ENCODE peak calls at places on chromosomes 11 and 22, in seven cellular contexts. One of them, this sample, is unnamed.

GRCh38 chr11:103047837-103048236 is 44.1 kb downstream of the DCUN1D5 start:
- DNase-seq in lung: no peak
- DNase-seq in AG04449: no peak
- DNase-seq in progenitor cell of endocrine pancreas: no peak
- DNase-seq in brain microvascular endothelial cell: no peak
- DNase-seq in WTC11: no peak
- DNase-seq in cardiac muscle cell: no peak
- DNase-seq in this sample: no peak

GRCh38 chr22:34781676-34782075 is 284.3 kb upstream of the ISX start:
- DNase-seq in brain microvascular endothelial cell: no peak
- DNase-seq in progenitor cell of endocrine pancreas: no peak
- DNase-seq in cardiac muscle cell: no peak
- DNase-seq in lung: no peak
- DNase-seq in AG04449: no peak
- DNase-seq in WTC11: no peak
- DNase-seq in this sample: no peak

GRCh38 chr11:117281159-117281558 is 10.0 kb upstream of the BACE1-AS start:
- DNase-seq in cardiac muscle cell: peak; percentile 98
- DNase-seq in progenitor cell of endocrine pancreas: no peak
- DNase-seq in brain microvascular endothelial cell: peak; percentile 91
- DNase-seq in lung: no peak
- DNase-seq in AG04449: peak; percentile 90
- DNase-seq in WTC11: no peak
- DNase-seq in this sample: no peak

GRCh38 chr11:66119348-66120133 is 49.5 kb downstream of the PACS1 start:
- DNase-seq in AG04449: peak; percentile 63
- DNase-seq in lung: no peak
- DNase-seq in progenitor cell of endocrine pancreas: no peak
- DNase-seq in WTC11: no peak
- DNase-seq in cardiac muscle cell: peak; percentile 92
- DNase-seq in brain microvascular endothelial cell: peak; percentile 98
- DNase-seq in this sample: no peak

GRCh38 chr11:115488945-115489344 is 15.3 kb downstream of the CADM1 start:
- DNase-seq in progenitor cell of endocrine pancreas: no peak
- DNase-seq in cardiac muscle cell: no peak
- DNase-seq in AG04449: peak; percentile 81
- DNase-seq in brain microvascular endothelial cell: peak; percentile 1
- DNase-seq in lung: no peak
- DNase-seq in WTC11: no peak
- DNase-seq in this sample: no peak

GRCh38 chr11:134532921-134533421 is 120.9 kb upstream of the B3GAT1 start:
- DNase-seq in lung: no peak
- DNase-seq in cardiac muscle cell: no peak
- DNase-seq in progenitor cell of endocrine pancreas: no peak
- DNase-seq in brain microvascular endothelial cell: no peak
- DNase-seq in AG04449: no peak
- DNase-seq in WTC11: no peak
- DNase-seq in this sample: peak; percentile 16

GRCh38 chr11:14312736-14313438 is 46.1 kb downstream of the RRAS2 start:
- DNase-seq in cardiac muscle cell: no peak
- DNase-seq in WTC11: no peak
- DNase-seq in progenitor cell of endocrine pancreas: no peak
- DNase-seq in lung: no peak
- DNase-seq in AG04449: peak; percentile 66
- DNase-seq in brain microvascular endothelial cell: peak; percentile 25
- DNase-seq in this sample: no peak

GRCh38 chr11:44404323-44404705 is 94.4 kb upstream of the ALX4 start:
- DNase-seq in AG04449: no peak
- DNase-seq in brain microvascular endothelial cell: no peak
- DNase-seq in WTC11: no peak
- DNase-seq in lung: no peak
- DNase-seq in cardiac muscle cell: no peak
- DNase-seq in progenitor cell of endocrine pancreas: no peak
- DNase-seq in this sample: no peak

GRCh38 chr22:35587447-35587870 is 29.7 kb downstream of the MB start:
- DNase-seq in cardiac muscle cell: no peak
- DNase-seq in WTC11: no peak
- DNase-seq in brain microvascular endothelial cell: no peak
- DNase-seq in lung: peak; percentile 81
- DNase-seq in AG04449: no peak
- DNase-seq in progenitor cell of endocrine pancreas: no peak
- DNase-seq in this sample: no peak

GRCh38 chr11:28343304-28344233 is 235.4 kb downstream of the METTL15 start:
- DNase-seq in progenitor cell of endocrine pancreas: no peak
- DNase-seq in WTC11: no peak
- DNase-seq in lung: no peak
- DNase-seq in AG04449: peak; percentile 42
- DNase-seq in brain microvascular endothelial cell: peak; percentile 80
- DNase-seq in cardiac muscle cell: peak; percentile 82
- DNase-seq in this sample: no peak

GRCh38 chr11:68804786-68805185 is 36.9 kb downstream of the CPT1A start:
- DNase-seq in AG04449: no peak
- DNase-seq in brain microvascular endothelial cell: no peak
- DNase-seq in cardiac muscle cell: no peak
- DNase-seq in progenitor cell of endocrine pancreas: no peak
- DNase-seq in WTC11: peak; percentile 35
- DNase-seq in lung: no peak
- DNase-seq in this sample: no peak

GRCh38 chr11:116927163-116927772 is 89.8 kb upstream of the APOA1 start:
- DNase-seq in cardiac muscle cell: no peak
- DNase-seq in lung: no peak
- DNase-seq in WTC11: no peak
- DNase-seq in AG04449: no peak
- DNase-seq in brain microvascular endothelial cell: peak; percentile 12
- DNase-seq in progenitor cell of endocrine pancreas: no peak
- DNase-seq in this sample: peak; percentile 22

GRCh38 chr11:64850979-64851567 is 6.6 kb upstream of the CDC42BPG start:
- DNase-seq in progenitor cell of endocrine pancreas: no peak
- DNase-seq in cardiac muscle cell: no peak
- DNase-seq in WTC11: peak; percentile 58
- DNase-seq in lung: no peak
- DNase-seq in AG04449: no peak
- DNase-seq in brain microvascular endothelial cell: no peak
- DNase-seq in this sample: no peak
- TF ChIP-seq CTCF in progenitor cell of endocrine pancreas: no peak
- TF ChIP-seq CTCF in cardiac muscle cell: no peak
- TF ChIP-seq CTCF in WTC11: no peak
- TF ChIP-seq CTCF in lung: no peak
- TF ChIP-seq CTCF in AG04449: no peak
- TF ChIP-seq CTCF in brain microvascular endothelial cell: peak; percentile 27
- TF ChIP-seq CTCF in this sample: no peak

DNA sequence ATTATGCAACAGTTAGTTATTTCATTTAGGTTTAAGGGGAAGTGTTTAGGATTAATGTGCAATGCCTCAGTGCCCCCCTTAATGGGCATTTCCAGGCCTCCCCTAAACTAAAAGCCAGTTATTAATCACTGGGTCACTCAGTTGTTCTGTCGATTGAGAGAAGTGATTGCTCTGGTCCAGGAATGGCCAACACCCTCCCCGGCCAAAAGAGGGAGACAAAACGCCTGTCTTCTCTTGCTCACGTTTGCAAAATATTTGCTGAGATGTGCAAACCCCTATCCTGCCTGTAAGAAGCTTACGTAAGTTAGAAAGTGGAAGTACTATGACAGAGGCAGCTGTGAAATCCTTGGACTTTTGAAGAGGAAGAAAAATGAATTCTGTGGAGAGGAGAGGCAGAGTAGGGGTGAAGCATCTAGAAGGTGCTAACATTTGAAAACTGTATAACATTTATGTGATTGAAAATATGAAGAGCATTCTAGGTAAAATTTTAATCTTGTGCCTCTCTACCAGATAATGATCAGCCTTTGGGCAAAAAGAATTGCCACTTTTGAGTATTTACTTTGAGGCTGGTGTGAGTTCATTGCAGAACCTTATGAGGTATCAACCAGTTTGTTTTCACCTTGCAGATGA is 37.7 kb downstream of the NTM start:
- DNase-seq in cardiac muscle cell: peak; percentile 60
- DNase-seq in lung: peak; percentile 36
- DNase-seq in WTC11: peak; percentile 55
- DNase-seq in progenitor cell of endocrine pancreas: no peak
- DNase-seq in AG04449: no peak
- DNase-seq in brain microvascular endothelial cell: peak; percentile 36
- DNase-seq in this sample: peak; percentile 64
- TF ChIP-seq CTCF in cardiac muscle cell: peak; percentile 57
- TF ChIP-seq CTCF in lung: no peak
- TF ChIP-seq CTCF in WTC11: peak; percentile 24
- TF ChIP-seq CTCF in progenitor cell of endocrine pancreas: peak; percentile 59
- TF ChIP-seq CTCF in AG04449: peak; percentile 48
- TF ChIP-seq CTCF in brain microvascular endothelial cell: peak; percentile 78
- TF ChIP-seq CTCF in this sample: peak; percentile 52

GRCh38 chr11:96001037-96001436 is 77.1 kb upstream of the MTMR2 start:
- DNase-seq in lung: peak; percentile 66
- DNase-seq in WTC11: no peak
- DNase-seq in brain microvascular endothelial cell: no peak
- DNase-seq in AG04449: no peak
- DNase-seq in progenitor cell of endocrine pancreas: no peak
- DNase-seq in cardiac muscle cell: peak; percentile 94
- DNase-seq in this sample: no peak
- TF ChIP-seq CTCF in lung: no peak
- TF ChIP-seq CTCF in WTC11: no peak
- TF ChIP-seq CTCF in brain microvascular endothelial cell: no peak
- TF ChIP-seq CTCF in AG04449: no peak
- TF ChIP-seq CTCF in progenitor cell of endocrine pancreas: no peak
- TF ChIP-seq CTCF in cardiac muscle cell: no peak
- TF ChIP-seq CTCF in this sample: no peak

DNA sequence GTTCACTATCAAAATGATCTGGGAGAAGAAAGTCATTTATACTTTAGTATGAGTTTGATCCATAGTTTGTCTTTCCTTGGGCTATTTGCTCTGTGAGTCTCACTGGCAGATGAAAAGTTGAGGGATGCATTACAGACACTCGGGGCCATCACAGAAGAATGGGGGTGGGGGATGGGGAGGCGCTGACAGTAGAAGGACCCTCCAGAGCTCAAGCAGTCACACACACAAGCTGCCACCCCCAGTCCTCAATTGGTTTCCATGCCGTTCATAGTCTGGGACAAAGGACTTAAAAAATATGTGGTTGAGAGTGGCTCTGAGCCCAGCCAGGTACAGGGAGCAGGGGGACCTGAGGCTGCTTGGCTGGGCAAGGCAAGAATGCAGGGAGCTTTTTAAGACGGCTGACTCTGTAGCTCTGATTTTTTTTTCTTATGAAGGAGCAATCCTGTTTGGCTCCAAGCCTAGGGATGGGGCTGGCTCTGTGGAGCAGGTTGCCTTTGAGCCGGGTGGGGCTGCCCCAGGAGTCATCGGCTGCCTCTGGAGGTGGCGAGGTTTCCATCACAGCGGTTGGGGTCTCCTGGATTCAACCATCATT is 13.3 kb upstream of the ANO1 start:
- DNase-seq in cardiac muscle cell: no peak
- DNase-seq in brain microvascular endothelial cell: no peak
- DNase-seq in lung: no peak
- DNase-seq in progenitor cell of endocrine pancreas: no peak
- DNase-seq in AG04449: no peak
- DNase-seq in WTC11: no peak
- DNase-seq in this sample: no peak
- TF ChIP-seq CTCF in cardiac muscle cell: no peak
- TF ChIP-seq CTCF in brain microvascular endothelial cell: no peak
- TF ChIP-seq CTCF in lung: no peak
- TF ChIP-seq CTCF in progenitor cell of endocrine pancreas: no peak
- TF ChIP-seq CTCF in AG04449: no peak
- TF ChIP-seq CTCF in WTC11: no peak
- TF ChIP-seq CTCF in this sample: no peak

DNA sequence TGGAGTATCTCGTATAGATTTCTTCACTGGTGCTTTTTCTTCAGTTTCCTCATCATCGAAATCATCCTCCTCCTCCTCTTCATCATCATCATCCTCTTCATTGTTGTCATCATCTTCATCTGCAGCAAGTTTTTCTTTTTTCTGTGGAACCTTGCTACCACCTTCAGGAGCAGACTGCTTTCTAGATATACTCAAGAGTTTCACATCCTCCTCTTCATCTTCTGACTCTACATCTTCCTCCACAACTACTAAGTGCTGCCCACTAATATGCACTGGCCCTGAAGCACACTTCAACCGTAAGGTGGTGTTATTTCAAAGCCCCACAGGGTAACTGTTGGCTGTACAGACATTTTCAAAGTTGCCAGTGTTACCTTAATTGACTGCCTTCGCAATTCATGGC is 17.1 kb downstream of the OR2AT4 start:
- DNase-seq in WTC11: no peak
- DNase-seq in AG04449: no peak
- DNase-seq in brain microvascular endothelial cell: no peak
- DNase-seq in cardiac muscle cell: no peak
- DNase-seq in progenitor cell of endocrine pancreas: no peak
- DNase-seq in lung: no peak
- DNase-seq in this sample: no peak
- TF ChIP-seq CTCF in WTC11: no peak
- TF ChIP-seq CTCF in AG04449: no peak
- TF ChIP-seq CTCF in brain microvascular endothelial cell: no peak
- TF ChIP-seq CTCF in cardiac muscle cell: no peak
- TF ChIP-seq CTCF in progenitor cell of endocrine pancreas: no peak
- TF ChIP-seq CTCF in lung: no peak
- TF ChIP-seq CTCF in this sample: no peak

DNA sequence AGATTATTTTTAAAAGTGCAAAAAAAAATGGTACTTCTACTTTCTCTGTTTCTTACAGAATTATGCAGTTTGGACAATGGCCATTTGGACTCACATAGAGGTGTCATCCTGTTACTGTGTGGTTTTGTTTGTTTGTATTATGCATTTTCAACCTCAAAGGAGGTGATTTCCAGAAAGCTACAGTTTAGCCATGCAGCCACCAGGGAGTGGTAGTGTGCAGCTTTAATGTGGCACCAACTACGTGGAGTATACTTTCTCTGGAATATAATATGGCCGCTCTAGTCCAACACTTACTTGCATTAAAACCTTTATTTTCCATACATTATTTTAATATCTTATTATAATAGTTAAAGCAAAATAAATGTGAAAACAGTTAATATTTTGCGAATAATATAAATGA is 469.9 kb upstream of the KIRREL3 start:
- DNase-seq in cardiac muscle cell: no peak
- DNase-seq in WTC11: peak; percentile 47
- DNase-seq in lung: no peak
- DNase-seq in progenitor cell of endocrine pancreas: no peak
- DNase-seq in AG04449: no peak
- DNase-seq in brain microvascular endothelial cell: no peak
- DNase-seq in this sample: peak; percentile 60
- TF ChIP-seq CTCF in cardiac muscle cell: no peak
- TF ChIP-seq CTCF in WTC11: no peak
- TF ChIP-seq CTCF in lung: no peak
- TF ChIP-seq CTCF in progenitor cell of endocrine pancreas: peak; percentile 49
- TF ChIP-seq CTCF in AG04449: peak; percentile 16
- TF ChIP-seq CTCF in brain microvascular endothelial cell: peak; percentile 59
- TF ChIP-seq CTCF in this sample: peak; percentile 57

DNA sequence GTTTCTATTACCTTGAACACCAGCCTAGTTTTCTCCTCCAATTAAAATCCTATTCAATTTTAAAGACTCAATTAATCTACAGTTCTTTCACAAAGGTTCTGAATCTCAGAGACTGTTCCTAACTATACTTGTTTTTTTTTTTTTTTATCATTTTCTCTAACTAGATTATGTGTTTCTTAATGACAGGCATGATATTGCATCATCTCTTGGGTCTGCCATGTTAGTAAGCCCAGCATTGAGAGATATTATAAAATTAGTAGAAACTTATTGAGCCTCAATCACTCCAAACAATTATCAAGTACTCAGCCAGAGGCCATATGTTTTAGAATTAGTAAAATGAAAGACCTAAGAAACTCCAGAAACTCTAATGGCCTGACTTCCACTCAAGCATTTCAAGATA is 28.1 kb upstream of the SLC5A12 start:
- DNase-seq in cardiac muscle cell: no peak
- DNase-seq in AG04449: no peak
- DNase-seq in brain microvascular endothelial cell: no peak
- DNase-seq in lung: no peak
- DNase-seq in WTC11: no peak
- DNase-seq in progenitor cell of endocrine pancreas: no peak
- DNase-seq in this sample: no peak
- TF ChIP-seq CTCF in cardiac muscle cell: no peak
- TF ChIP-seq CTCF in AG04449: no peak
- TF ChIP-seq CTCF in brain microvascular endothelial cell: no peak
- TF ChIP-seq CTCF in lung: no peak
- TF ChIP-seq CTCF in WTC11: no peak
- TF ChIP-seq CTCF in progenitor cell of endocrine pancreas: no peak
- TF ChIP-seq CTCF in this sample: no peak